ENCODE peak calls at places on chromosome 20, in four cellular contexts. M is SK-N-SH; I is cardiac muscle cell; W is CD8-positive, alpha-beta memory T cell. B is an unnamed sample.
A peak's percentile ranks its signal among the peaks of the same experiment; 100 is the strongest.

GRCh38 chr20:40955326-40955725 is 73.3 kb upstream of the TOP1 start:
- DNase-seq in I (no peak), W (no peak), M (no peak), B (no peak)

GRCh38 chr20:2746636-2747265 is 53.7 kb downstream of the CPXM1 start:
- DNase-seq in I (no peak), W (no peak), M (no peak), B (no peak)

GRCh38 chr20:38196592-38196991 is 31.5 kb upstream of the TGM2 start:
- DNase-seq in W (no peak), M (no peak), I (peak; percentile 97), B (no peak)

GRCh38 chr20:58855506-58856314 is 3.2 kb downstream of the GNAS start:
- DNase-seq in M (no peak), W (no peak), I (no peak), B (no peak)

GRCh38 chr20:420721-421574 is 12.8 kb downstream of the RBCK1 start:
- DNase-seq in W (no peak), M (peak; percentile 80), I (no peak), B (peak; percentile 55)

GRCh38 chr20:44603327-44603726 is 20.9 kb downstream of the PKIG start:
- DNase-seq in I (no peak), M (no peak), W (no peak), B (no peak)

GRCh38 chr20:4944518-4944917 is 56.8 kb downstream of the SLC23A2 start:
- DNase-seq in W (no peak), M (no peak), I (peak; percentile 17), B (no peak)

GRCh38 chr20:58650181-58650775 is 805 bp upstream of the STX16 start:
- DNase-seq in I (peak; percentile 35), M (peak; percentile 78), W (peak; percentile 9), B (peak; percentile 10)

GRCh38 chr20:38680492-38681118 is 43.7 kb upstream of the SLC32A1 start:
- DNase-seq in M (no peak), I (peak; percentile 48), W (no peak), B (peak; percentile 1)

GRCh38 chr20:956330-956951 is 40.3 kb upstream of the ANGPT4 start:
- DNase-seq in W (peak; percentile 64), M (peak; percentile 87), I (peak; percentile 68), B (peak; percentile 65)

GRCh38 chr20:46651091-46651962 is at the start of gene SLC13A3:
- DNase-seq in W (no peak), I (peak; percentile 23), M (peak; percentile 74), B (no peak)

GRCh38 chr20:13626724-13627123 is 12.0 kb downstream of the TASP1 start:
- DNase-seq in W (no peak), M (no peak), I (no peak), B (no peak)

GRCh38 chr20:41003143-41003932 is 25.3 kb upstream of the TOP1 start:
- DNase-seq in M (no peak), W (peak; percentile 57), I (peak; percentile 96), B (peak; percentile 97)

GRCh38 chr20:57880155-57880648 is 170.4 kb upstream of the PMEPA1 start:
- DNase-seq in M (no peak), I (no peak), W (no peak), B (no peak)

GRCh38 chr20:682123-682522 is 6.5 kb upstream of the SCRT2 start:
- DNase-seq in M (no peak), W (no peak), I (no peak), B (no peak)

GRCh38 chr20:24838551-24839530 is 110.2 kb upstream of the CST7 start:
- DNase-seq in I (peak; percentile 26), W (no peak), M (no peak), B (no peak)

GRCh38 chr20:46099491-46100287 is 9.9 kb upstream of the NCOA5 start:
- DNase-seq in M (no peak), I (peak; percentile 23), W (no peak), B (no peak)

GRCh38 chr20:37600486-37600885 is 72.8 kb upstream of the BLCAP start:
- DNase-seq in M (no peak), W (no peak), I (no peak), B (no peak)

GRCh38 chr20:46230811-46231282 is 77.5 kb downstream of the CDH22 start:
- DNase-seq in M (no peak), I (peak; percentile 68), W (no peak), B (no peak)

GRCh38 chr20:43690943-43691598 is 24.2 kb downstream of the MYBL2 start:
- DNase-seq in M (no peak), I (peak; percentile 17), W (no peak), B (no peak)

GRCh38 chr20:4978050-4978918 is 23.0 kb downstream of the SLC23A2 start:
- DNase-seq in M (no peak), I (peak; percentile 48), W (no peak), B (no peak)

GRCh38 chr20:44166008-44166407 is 21.0 kb downstream of the JPH2 start:
- DNase-seq in I (no peak), M (no peak), W (no peak), B (no peak)

GRCh38 chr20:10603971-10604864 is 69.6 kb downstream of the JAG1 start:
- DNase-seq in M (no peak), I (peak; percentile 90), W (no peak), B (no peak)

GRCh38 chr20:5608448-5609161 is 141.6 kb upstream of the SHLD1 start:
- DNase-seq in M (no peak), I (peak; percentile 53), W (no peak), B (peak; percentile 37)

DNA sequence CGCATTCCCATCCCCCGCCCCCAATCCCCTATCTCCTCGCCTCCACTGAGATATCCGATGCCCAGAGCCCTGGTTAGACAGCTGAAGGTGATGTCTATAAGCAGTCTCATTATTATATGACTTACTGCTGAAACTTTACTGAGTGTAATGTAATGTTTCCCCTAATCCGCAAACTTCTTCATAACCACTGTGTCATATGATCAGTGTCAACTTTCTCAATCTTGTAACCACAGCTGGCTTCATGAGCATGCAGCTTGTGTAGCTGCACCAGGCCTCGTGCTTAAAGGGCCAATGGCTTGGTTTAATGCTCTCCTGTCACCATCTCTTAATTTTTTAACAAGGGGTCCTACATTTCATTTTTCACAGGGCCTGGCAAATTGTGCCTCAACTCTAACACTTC is 8.1 kb downstream of the ASIP start:
- DNase-seq in I (peak; percentile 72), W (no peak), M (no peak), B (no peak)
- H3K4me1 ChIP-seq in I (peaks cover 12% of the 10 kb centered on the region), W (no peaks in the 10 kb centered on the region), M (no peaks in the 10 kb centered on the region), B (no peaks in the 10 kb centered on the region)

GRCh38 chr20:62591591-62591990 is 50.7 kb upstream of the SLCO4A1 start:
- DNase-seq in W (no peak), M (no peak), I (no peak), B (no peak)

GRCh38 chr20:62593616-62594015 is 48.7 kb upstream of the SLCO4A1 start:
- DNase-seq in I (no peak), W (no peak), M (no peak), B (no peak)

GRCh38 chr20:62591122-62591468 is 51.2 kb upstream of the SLCO4A1 start:
- DNase-seq in I (no peak), W (no peak), M (no peak), B (no peak)

GRCh38 chr20:62590301-62591121 is 51.8 kb upstream of the SLCO4A1 start:
- DNase-seq in I (peak; percentile 78), M (no peak), W (no peak), B (no peak)

GRCh38 chr20:62592506-62593177 is 49.7 kb upstream of the SLCO4A1 start:
- DNase-seq in M (no peak), I (no peak), W (no peak), B (no peak)
- H3K27ac ChIP-seq in M (no peak overlapping the region), I (no peak overlapping the region), W (no peak overlapping the region), B (no peak overlapping the region)

GRCh38 chr20:23157741-23158140 is 71.6 kb upstream of the CD93 start:
- DNase-seq in W (no peak), M (no peak), I (no peak), B (no peak)
- H3K4me1 ChIP-seq in W (no peaks in the 10 kb centered on the region), M (peaks cover 28% of the 10 kb centered on the region), I (peaks cover 28% of the 10 kb centered on the region), B (peaks cover 5% of the 10 kb centered on the region)

DNA sequence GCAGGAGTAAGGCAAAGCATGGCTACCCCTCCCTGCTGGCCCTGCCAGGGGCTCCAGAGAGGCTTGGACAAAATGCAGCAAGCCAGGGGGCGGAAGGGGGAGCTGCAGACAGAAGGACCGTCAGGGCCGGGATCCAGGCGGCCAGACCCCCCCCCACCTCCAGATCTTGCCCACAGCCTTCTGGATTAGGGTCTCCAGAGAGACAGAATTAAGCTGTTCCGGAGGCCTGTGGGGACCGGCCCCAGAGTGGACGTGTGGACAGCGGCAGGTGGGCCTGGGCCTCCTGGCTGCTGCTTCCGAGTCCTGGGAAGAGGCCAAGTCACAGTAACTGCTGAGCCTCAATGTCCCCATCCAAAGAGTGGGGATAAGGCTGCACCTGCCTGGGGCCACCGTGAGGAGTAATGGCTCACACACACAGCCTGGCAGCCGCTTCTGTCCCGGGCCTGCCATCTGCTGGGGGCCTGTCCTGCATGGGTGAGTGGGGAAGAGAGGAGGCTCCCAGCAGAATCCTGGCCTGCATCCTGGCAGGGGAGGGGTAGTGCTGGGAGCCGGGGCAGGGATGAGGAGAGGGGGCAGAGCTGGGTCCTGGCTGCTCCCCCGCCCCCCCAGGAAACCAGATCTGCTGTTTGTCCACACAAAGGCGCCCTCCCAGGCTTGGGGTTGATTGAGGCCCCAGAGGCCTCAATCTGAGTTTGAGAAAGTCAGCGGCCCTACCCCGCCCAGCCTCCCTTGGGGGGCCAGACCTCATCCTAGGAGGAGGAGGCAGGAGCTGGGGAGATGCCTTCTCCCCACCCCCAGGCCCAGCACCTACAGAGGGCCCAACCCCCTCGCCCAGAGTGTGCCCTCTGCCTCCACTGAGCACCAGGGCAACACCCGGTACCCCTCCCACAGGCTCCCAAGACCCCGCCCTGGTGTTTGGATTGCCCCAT is 3.9 kb downstream of the LAMA5 start:
- DNase-seq in M (peak; percentile 60), I (no peak), W (no peak), B (no peak)
- H3K27ac ChIP-seq in M (no peak overlapping the region), I (peak overlapping the region; percentile 85), W (no peak overlapping the region), B (no peak overlapping the region)

GRCh38 chr20:50921055-50921454 is 10.2 kb downstream of the ADNP start:
- DNase-seq in W (no peak), M (no peak), I (peak; percentile 49), B (no peak)
- H3K4me1 ChIP-seq in W (peaks cover 69% of the 10 kb centered on the region), M (peaks cover 37% of the 10 kb centered on the region), I (peaks cover 17% of the 10 kb centered on the region), B (peaks cover 14% of the 10 kb centered on the region)

GRCh38 chr20:54218470-54218869 is 10.6 kb downstream of the PFDN4 start:
- DNase-seq in I (no peak), M (no peak), W (no peak), B (no peak)
- H3K27ac ChIP-seq in I (no peak overlapping the region), M (peak overlapping the region; percentile 15), W (no peak overlapping the region), B (no peak overlapping the region)

DNA sequence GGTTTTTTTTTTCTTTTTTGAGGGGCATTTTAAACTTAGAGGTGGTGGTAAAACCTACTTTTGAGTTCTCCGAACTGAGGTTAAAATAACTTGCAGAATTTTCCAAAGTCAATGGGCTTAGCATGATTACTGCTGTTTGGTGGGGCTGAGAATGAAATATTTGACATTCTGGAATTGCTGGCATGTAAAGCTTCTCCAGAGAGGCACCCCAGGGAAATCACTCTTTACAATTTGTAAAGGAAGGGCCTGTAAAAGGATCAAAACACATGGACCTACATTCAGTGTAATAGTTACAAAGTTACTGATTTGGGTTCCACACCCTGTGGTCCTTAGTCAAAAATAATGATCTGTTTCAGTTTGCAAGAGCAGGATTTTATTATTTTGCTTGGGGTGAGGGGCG is 5.5 kb downstream of the FAM217B start:
- DNase-seq in I (no peak), M (no peak), W (no peak), B (no peak)
- H3K4me1 ChIP-seq in I (peaks cover 25% of the 10 kb centered on the region), M (no peaks in the 10 kb centered on the region), W (peaks cover 20% of the 10 kb centered on the region), B (no peaks in the 10 kb centered on the region)